ENCODE peak calls at places on chromosome 20, in nine cellular contexts. D is left lung, M is MM.1S, B is adrenal gland, O is H9, V is AG04450, T is GM23338, E is prostate gland, K is GM23248. W is an unnamed sample.

GRCh38 chr20:3749689-3750639 is 17.5 kb downstream of the HSPA12B start:
- DNase-seq in D (no peak), M (no peak), B (no peak), O (peak), V (no peak), T (peak), E (no peak), K (no peak), W (no peak)

GRCh38 chr20:10065154-10065833 is 30.5 kb downstream of the ANKEF1 start:
- DNase-seq in D (no peak), M (no peak), B (no peak), O (no peak), V (no peak), T (no peak), E (no peak), K (peak), W (no peak)

GRCh38 chr20:24100370-24101011 is 111.9 kb upstream of the GGTLC1 start:
- DNase-seq in D (no peak), M (peak), B (peak), O (no peak), V (no peak), T (peak), E (no peak), K (peak), W (peak)

GRCh38 chr20:64142546-64142945 is 21.7 kb upstream of the MYT1 start:
- DNase-seq in D (peak), M (no peak), B (peak), O (no peak), V (no peak), T (no peak), E (no peak), K (no peak), W (no peak)

GRCh38 chr20:18276821-18277220 is 11.5 kb upstream of the ZNF133 start:
- DNase-seq in D (peak), M (peak), B (peak), O (peak), V (peak), T (peak), E (peak), K (peak), W (peak)

GRCh38 chr20:50510706-50511401 is 671 bp downstream of the PTPN1 start:
- DNase-seq in D (no peak), M (peak), B (no peak), O (no peak), V (no peak), T (peak), E (no peak), K (peak), W (peak)

GRCh38 chr20:47343007-47343472 is 13.5 kb downstream of the ZMYND8 start:
- DNase-seq in D (no peak), M (no peak), B (no peak), O (no peak), V (no peak), T (no peak), E (no peak), K (no peak), W (no peak)

GRCh38 chr20:48384147-48384818 is 443.5 kb downstream of the PREX1 start:
- DNase-seq in D (no peak), M (no peak), B (no peak), O (peak), V (no peak), T (peak), E (no peak), K (peak), W (no peak)

GRCh38 chr20:45377191-45377775 is 842 bp downstream of the TP53TG5 start:
- DNase-seq in D (peak), M (no peak), B (no peak), O (no peak), V (no peak), T (no peak), E (no peak), K (no peak), W (no peak)

GRCh38 chr20:50331469-50332251 is 141.0 kb downstream of the CEBPB start:
- DNase-seq in D (no peak), M (no peak), B (peak), O (no peak), V (no peak), T (no peak), E (no peak), K (no peak), W (no peak)

GRCh38 chr20:3714092-3714491 is 1.7 kb upstream of the SIGLEC1 start:
- DNase-seq in D (no peak), M (peak), B (no peak), O (peak), V (no peak), T (no peak), E (no peak), K (no peak), W (no peak)

GRCh38 chr20:22581437-22582385 is 2.7 kb downstream of the FOXA2 start:
- DNase-seq in D (no peak), M (no peak), B (no peak), O (peak), V (no peak), T (peak), E (no peak), K (no peak), W (no peak)

GRCh38 chr20:58708246-58708931 is 15.8 kb downstream of the NPEPL1 start:
- DNase-seq in D (peak), M (no peak), B (no peak), O (peak), V (no peak), T (no peak), E (peak), K (no peak), W (peak)

GRCh38 chr20:53319716-53320115 is 273.9 kb downstream of the ZNF217 start:
- DNase-seq in D (no peak), M (no peak), B (no peak), O (no peak), V (no peak), T (no peak), E (no peak), K (no peak), W (no peak)

GRCh38 chr20:34124469-34125249 is 12.6 kb upstream of the EIF2S2 start:
- DNase-seq in D (no peak), M (peak), B (no peak), O (no peak), V (no peak), T (no peak), E (no peak), K (no peak), W (no peak)

GRCh38 chr20:3446779-3447178 is 24.0 kb upstream of the ATRN start:
- DNase-seq in D (no peak), M (no peak), B (no peak), O (no peak), V (no peak), T (peak), E (no peak), K (no peak), W (no peak)

GRCh38 chr20:1001116-1001515 is 995 bp downstream of the RSPO4 start:
- DNase-seq in D (no peak), M (no peak), B (no peak), O (peak), V (no peak), T (no peak), E (no peak), K (no peak), W (no peak)

GRCh38 chr20:1001981-1002681 is at the start of gene RSPO4:
- DNase-seq in D (no peak), M (no peak), B (no peak), O (peak), V (no peak), T (peak), E (no peak), K (peak), W (no peak)

GRCh38 chr20:1003920-1004697 is 2.0 kb upstream of the RSPO4 start:
- DNase-seq in D (no peak), M (no peak), B (no peak), O (no peak), V (no peak), T (no peak), E (no peak), K (no peak), W (no peak)

GRCh38 chr20:1005452-1006027 is 3.4 kb upstream of the RSPO4 start:
- DNase-seq in D (no peak), M (peak), B (no peak), O (peak), V (no peak), T (peak), E (no peak), K (peak), W (no peak)

DNA sequence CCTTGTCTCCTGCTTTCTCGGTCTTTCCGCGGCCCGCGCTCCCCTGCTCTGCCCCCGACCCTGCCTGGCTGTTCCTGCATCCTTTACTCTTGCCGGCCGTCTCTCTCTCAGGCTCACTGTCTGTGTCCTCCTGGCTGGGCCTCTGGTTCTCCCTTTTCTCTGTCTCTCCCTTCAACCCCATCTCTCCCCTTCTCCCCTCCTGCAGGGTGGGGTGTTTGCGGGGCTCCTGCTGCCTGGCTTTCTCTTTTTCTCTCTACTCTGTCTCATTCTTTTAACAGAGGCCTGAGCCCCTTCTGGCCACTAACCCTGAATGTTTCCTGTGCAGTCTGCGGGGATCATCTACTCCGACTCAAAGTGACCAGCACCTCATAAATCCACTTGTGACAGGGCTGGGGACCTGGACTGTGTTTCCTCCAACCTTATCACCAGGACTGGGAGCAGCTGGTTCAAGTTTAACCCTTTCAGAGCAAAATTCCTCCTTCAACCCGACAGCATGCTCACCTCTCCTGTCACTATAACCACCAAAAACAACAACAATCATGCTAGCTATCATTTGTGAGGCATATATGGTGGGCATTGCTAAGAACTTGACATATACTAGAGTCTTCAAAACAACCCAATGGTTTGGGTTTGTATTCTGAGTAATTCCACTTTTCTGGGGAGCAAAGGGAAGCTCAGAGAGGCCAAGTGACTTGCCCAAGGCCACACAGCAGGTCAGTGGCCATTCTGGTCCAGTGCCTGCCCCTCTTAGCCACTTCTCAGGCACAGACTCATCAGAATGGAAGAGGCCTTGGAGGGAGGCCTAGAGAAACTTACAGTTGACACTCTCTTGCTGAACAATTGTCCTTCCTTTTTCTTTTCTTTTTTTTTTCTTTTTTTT is 811 bp upstream of the RSPO4 start:
- DNase-seq in D (no peak), M (no peak), B (no peak), O (no peak), V (no peak), T (no peak), E (no peak), K (peak), W (no peak)
- H3K27ac ChIP-seq in D (no peak), M (no peak), B (no peak), O (no peak), V (no peak), T (no peak), E (no peak), K (no peak), W (no peak)

GRCh38 chr20:35984382-35984781 is 16.0 kb downstream of the CNBD2 start:
- DNase-seq in D (no peak), M (no peak), B (no peak), O (no peak), V (no peak), T (no peak), E (no peak), K (no peak), W (no peak)

GRCh38 chr20:35992713-35993335 is 24.4 kb downstream of the CNBD2 start:
- DNase-seq in D (no peak), M (peak), B (peak), O (peak), V (no peak), T (peak), E (peak), K (peak), W (no peak)

GRCh38 chr20:35991142-35991771 is 22.9 kb downstream of the CNBD2 start:
- DNase-seq in D (no peak), M (peak), B (peak), O (no peak), V (no peak), T (peak), E (peak), K (peak), W (no peak)

GRCh38 chr20:35985789-35986188 is 17.4 kb downstream of the CNBD2 start:
- DNase-seq in D (no peak), M (no peak), B (no peak), O (no peak), V (no peak), T (no peak), E (no peak), K (no peak), W (no peak)

DNA sequence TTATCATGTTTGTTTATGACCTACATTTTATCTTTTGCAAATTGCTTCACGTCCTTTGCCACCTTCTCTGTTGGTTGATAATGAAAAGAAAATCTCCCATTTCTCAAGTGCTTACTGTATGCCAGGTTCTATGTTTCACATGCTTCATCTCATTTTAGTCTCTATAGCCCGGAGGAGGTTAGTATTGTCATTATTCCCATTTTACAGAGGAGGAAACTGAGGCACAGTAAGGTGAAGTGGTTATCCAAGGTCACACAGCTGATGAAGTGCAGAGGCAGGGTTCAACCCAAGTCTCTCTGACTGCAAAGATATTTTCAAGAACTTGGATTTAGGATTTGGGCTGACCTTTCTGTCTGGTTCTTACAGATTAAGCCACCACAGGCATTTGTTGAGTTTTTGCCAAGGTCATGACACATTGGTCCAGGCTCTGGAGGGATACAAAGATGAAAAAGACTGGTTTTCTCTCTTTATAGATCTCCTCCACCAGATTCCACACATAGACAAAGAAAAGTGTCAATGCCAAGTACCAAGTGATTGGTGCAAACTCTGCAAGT is 20.6 kb downstream of the CNBD2 start:
- DNase-seq in D (no peak), M (no peak), B (no peak), O (no peak), V (no peak), T (no peak), E (no peak), K (peak), W (no peak)
- H3K27ac ChIP-seq in D (no peak), M (no peak), B (no peak), O (no peak), V (no peak), T (no peak), E (no peak), K (no peak), W (no peak)

GRCh38 chr20:57625181-57625958 is 5.1 kb upstream of the ZBP1 start:
- DNase-seq in D (no peak), M (no peak), B (no peak), O (no peak), V (no peak), T (no peak), E (no peak), K (no peak), W (no peak)

GRCh38 chr20:57627339-57627738 is 7.1 kb upstream of the ZBP1 start:
- DNase-seq in D (no peak), M (no peak), B (no peak), O (no peak), V (no peak), T (no peak), E (no peak), K (no peak), W (no peak)

GRCh38 chr20:57629976-57630525 is 9.8 kb upstream of the ZBP1 start:
- DNase-seq in D (peak), M (no peak), B (no peak), O (no peak), V (no peak), T (no peak), E (no peak), K (no peak), W (no peak)

GRCh38 chr20:57625978-57626377 is 5.8 kb upstream of the ZBP1 start:
- DNase-seq in D (no peak), M (no peak), B (no peak), O (no peak), V (no peak), T (no peak), E (no peak), K (no peak), W (no peak)

GRCh38 chr20:57627972-57628650 is 7.9 kb upstream of the ZBP1 start:
- DNase-seq in D (peak), M (peak), B (peak), O (no peak), V (no peak), T (no peak), E (no peak), K (peak), W (peak)
- H3K27ac ChIP-seq in D (peak), M (no peak), B (peak), O (no peak), V (peak), T (no peak), E (no peak), K (peak), W (peak)

GRCh38 chr20:56360899-56361199 is 2.1 kb downstream of the FAM210B start:
- DNase-seq in D (no peak), M (no peak), B (no peak), O (no peak), V (no peak), T (no peak), E (no peak), K (no peak), W (no peak)
- H3K27ac ChIP-seq in D (no peak), M (no peak), B (peak), O (no peak), V (no peak), T (no peak), E (peak), K (no peak), W (peak)

GRCh38 chr20:41009960-41010359 is 18.7 kb upstream of the TOP1 start:
- DNase-seq in D (no peak), M (no peak), B (no peak), O (no peak), V (no peak), T (no peak), E (no peak), K (no peak), W (no peak)

GRCh38 chr20:41005361-41005729 is 23.3 kb upstream of the TOP1 start:
- DNase-seq in D (peak), M (no peak), B (peak), O (no peak), V (peak), T (no peak), E (peak), K (peak), W (peak)

GRCh38 chr20:41006126-41006935 is 22.3 kb upstream of the TOP1 start:
- DNase-seq in D (no peak), M (no peak), B (no peak), O (no peak), V (no peak), T (peak), E (no peak), K (no peak), W (no peak)

GRCh38 chr20:41004561-41005360 is 23.9 kb upstream of the TOP1 start:
- DNase-seq in D (no peak), M (no peak), B (no peak), O (no peak), V (no peak), T (no peak), E (no peak), K (peak), W (no peak)

GRCh38 chr20:41006936-41007871 is 21.4 kb upstream of the TOP1 start:
- DNase-seq in D (no peak), M (no peak), B (no peak), O (peak), V (no peak), T (no peak), E (no peak), K (no peak), W (no peak)
- H3K27ac ChIP-seq in D (peak), M (peak), B (peak), O (no peak), V (no peak), T (no peak), E (no peak), K (no peak), W (no peak)

DNA sequence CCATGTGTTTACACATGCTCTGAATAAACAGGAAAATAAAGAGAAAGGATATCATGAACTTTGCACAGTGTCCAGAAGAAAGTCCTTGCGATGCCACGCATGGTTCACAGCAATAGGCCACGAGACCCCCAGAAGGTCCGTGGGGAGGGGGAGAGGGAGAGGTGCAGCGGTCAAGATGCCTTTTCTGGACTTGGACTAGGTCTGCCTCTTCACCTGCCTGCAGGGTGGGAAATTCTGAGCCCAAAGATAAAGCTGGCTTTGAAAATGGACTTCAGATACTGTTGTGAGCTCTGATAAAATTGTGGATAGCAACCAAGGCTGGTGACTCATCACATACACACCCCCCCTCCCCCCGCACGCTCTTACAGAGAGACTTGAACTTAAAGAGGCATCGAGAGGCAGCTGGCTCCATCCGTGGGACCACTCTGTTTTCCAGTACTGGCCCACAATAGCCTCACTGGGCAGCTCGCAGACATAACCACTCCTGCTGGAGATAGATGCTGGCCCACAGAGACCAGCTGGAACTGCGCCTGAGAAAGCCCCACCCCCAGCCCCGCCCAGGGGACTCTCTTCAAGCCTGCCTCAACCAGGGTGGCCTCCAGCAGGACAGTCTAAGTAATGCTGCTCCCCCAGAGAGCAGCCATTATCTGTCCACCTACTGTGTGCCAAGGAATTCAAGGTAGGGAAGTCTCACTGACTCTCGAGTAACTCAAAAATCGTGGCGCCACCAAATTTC is 21.2 kb upstream of the NFATC2 start:
- DNase-seq in D (peak), M (no peak), B (peak), O (peak), V (peak), T (peak), E (no peak), K (peak), W (peak)
- H3K27ac ChIP-seq in D (peak), M (no peak), B (peak), O (no peak), V (no peak), T (no peak), E (peak), K (peak), W (peak)

GRCh38 chr20:19761853-19762252 is 3.8 kb downstream of the RIN2 start:
- DNase-seq in D (no peak), M (no peak), B (no peak), O (no peak), V (no peak), T (no peak), E (no peak), K (no peak), W (no peak)
- H3K27ac ChIP-seq in D (peak), M (no peak), B (no peak), O (no peak), V (no peak), T (no peak), E (no peak), K (no peak), W (peak)

W was measured in left ventricle myocardium inferior.